ENCODE peak calls at places on chromosomes 12 and 14, in six cellular contexts. Z, U, X, J, D and K are unnamed samples. For H3K4me1, the result is how much of the 10 kb centered on the place peaks cover.

GRCh38 chr14:67251573-67252226 is 10.5 kb downstream of the PALS1 start:
- DNase-seq in D (peak), X (no peak), U (no peak), Z (peak), J (no peak), K (no peak)

GRCh38 chr14:59267046-59267445 is 78.6 kb downstream of the DAAM1 start:
- DNase-seq in X (no peak), D (no peak), J (no peak), Z (no peak), U (no peak), K (no peak)

GRCh38 chr14:64704145-64704742 is at the start of gene PLEKHG3:
- DNase-seq in U (no peak), J (peak), D (peak), X (peak), Z (peak), K (peak)

GRCh38 chr12:53495903-53496751 is 3.1 kb downstream of the MAP3K12 start:
- DNase-seq in J (no peak), U (no peak), Z (peak), D (peak), X (no peak), K (peak)

GRCh38 chr12:42705863-42706262 is 116.3 kb upstream of the PRICKLE1 start:
- DNase-seq in U (no peak), X (peak), J (no peak), Z (peak), D (peak), K (peak)

GRCh38 chr12:6772331-6772695 is at the start of gene LAG3:
- DNase-seq in X (no peak), J (no peak), Z (no peak), D (no peak), U (no peak), K (no peak)

GRCh38 chr12:1517007-1517406 is 77.4 kb downstream of the FBXL14 start:
- DNase-seq in X (no peak), J (no peak), Z (peak), U (no peak), D (peak), K (no peak)

GRCh38 chr12:104385510-104385909 is 71.2 kb upstream of the CHST11 start:
- DNase-seq in X (no peak), D (no peak), U (no peak), J (no peak), Z (no peak), K (no peak)

GRCh38 chr12:102010265-102010994 is 51.4 kb downstream of the WASHC3 start:
- DNase-seq in J (no peak), X (no peak), Z (no peak), U (no peak), D (no peak), K (no peak)

GRCh38 chr14:91225025-91225424 is 19.5 kb downstream of the GPR68 start:
- DNase-seq in Z (no peak), D (no peak), U (no peak), J (no peak), X (no peak), K (no peak)

GRCh38 chr12:54935235-54935951 is 49.2 kb downstream of the TESPA1 start:
- DNase-seq in J (peak), U (no peak), Z (no peak), D (peak), X (no peak), K (no peak)

GRCh38 chr12:130700492-130701401 is 15.4 kb downstream of the RIMBP2 start:
- DNase-seq in Z (no peak), U (no peak), X (peak), D (no peak), J (no peak), K (peak)

GRCh38 chr14:100340454-100340813 is 17.3 kb downstream of the SLC25A47 start:
- DNase-seq in D (no peak), U (no peak), Z (no peak), X (no peak), J (no peak), K (no peak)

GRCh38 chr12:105480162-105480561 is 149.7 kb downstream of the C12orf75 start:
- DNase-seq in Z (peak), X (no peak), J (no peak), U (no peak), D (no peak), K (no peak)

GRCh38 chr14:41925409-41925808 is 318.7 kb downstream of the LRFN5 start:
- DNase-seq in D (peak), U (no peak), J (no peak), X (no peak), Z (peak), K (no peak)

GRCh38 chr14:68685419-68686211 is 107.3 kb downstream of the ZFP36L1 start:
- DNase-seq in X (no peak), U (no peak), D (peak), J (peak), Z (no peak), K (peak)

GRCh38 chr12:124637586-124637985 is 70.2 kb upstream of the NCOR2 start:
- DNase-seq in X (peak), U (no peak), J (no peak), D (no peak), Z (no peak), K (no peak)

GRCh38 chr12:116537149-116537904 is 21.9 kb upstream of the MAP1LC3B2 start:
- DNase-seq in U (no peak), X (no peak), Z (peak), D (no peak), J (no peak), K (no peak)

GRCh38 chr14:51726166-51726899 is 74.6 kb downstream of the FRMD6 start:
- DNase-seq in D (peak), Z (no peak), X (no peak), U (no peak), J (no peak), K (no peak)

GRCh38 chr12:51293693-51294092 is 23.5 kb upstream of the SMAGP start:
- DNase-seq in J (no peak), D (no peak), U (no peak), X (no peak), Z (no peak), K (no peak)

GRCh38 chr14:32400480-32400879 is 71.4 kb downstream of the AKAP6 start:
- DNase-seq in X (no peak), Z (no peak), D (no peak), U (no peak), J (no peak), K (no peak)

GRCh38 chr12:115078988-115079387 is 395.0 kb upstream of the TBX3 start:
- DNase-seq in Z (no peak), J (no peak), X (no peak), U (no peak), D (no peak), K (no peak)

GRCh38 chr14:54881235-54881760 is 21.3 kb downstream of the GCH1 start:
- DNase-seq in U (no peak), J (peak), D (peak), Z (no peak), X (no peak), K (no peak)

DNA sequence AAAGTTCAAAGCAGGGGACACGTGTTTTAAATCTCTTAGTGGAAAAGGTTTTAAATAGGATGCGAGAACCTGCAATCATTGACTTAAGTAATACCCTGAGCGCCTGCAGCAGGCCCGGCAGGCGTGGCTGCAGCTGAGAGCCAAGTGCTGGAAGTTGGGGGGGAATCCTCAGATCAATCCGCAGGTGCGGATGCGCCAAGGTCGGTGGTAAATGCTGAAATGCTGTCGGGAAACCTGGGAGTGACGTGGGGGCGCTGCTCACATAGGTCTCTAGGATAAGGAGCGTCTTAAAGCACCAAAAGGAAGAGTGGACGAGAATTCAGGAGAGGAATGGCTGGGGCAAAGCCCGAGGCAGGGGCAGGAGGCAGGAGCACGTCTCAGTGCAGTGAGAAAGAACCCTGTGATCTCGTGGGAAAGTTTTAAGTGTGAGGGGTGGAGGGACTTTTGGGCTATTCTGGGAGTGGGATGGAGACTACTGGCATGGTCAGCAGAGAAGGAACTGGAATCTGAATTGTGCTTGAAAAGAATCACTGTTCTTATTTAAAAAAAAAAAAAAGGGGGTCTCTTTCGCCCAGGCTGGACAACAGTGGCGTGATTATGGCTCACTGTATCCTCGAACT is 883 bp upstream of the CDCA4 start:
- DNase-seq in X (peak), Z (peak), J (no peak), D (peak), U (no peak), K (no peak)
- H3K4me1 ChIP-seq in X (under half), Z (under half), J (half or more), D (under half), U (under half), K (under half)

GRCh38 chr14:79580908-79581307 is 630.4 kb downstream of the DIO2 start:
- DNase-seq in J (no peak), X (no peak), Z (no peak), D (no peak), U (no peak), K (no peak)

GRCh38 chr14:79583738-79584405 is 627.4 kb downstream of the DIO2 start:
- DNase-seq in Z (no peak), U (no peak), X (no peak), J (no peak), D (peak), K (no peak)

GRCh38 chr14:79580414-79580813 is 630.9 kb downstream of the DIO2 start:
- DNase-seq in U (no peak), Z (no peak), D (no peak), X (no peak), J (no peak), K (no peak)

GRCh38 chr14:79584679-79585078 is 626.6 kb downstream of the DIO2 start:
- DNase-seq in Z (no peak), D (peak), J (no peak), U (no peak), X (no peak), K (no peak)

DNA sequence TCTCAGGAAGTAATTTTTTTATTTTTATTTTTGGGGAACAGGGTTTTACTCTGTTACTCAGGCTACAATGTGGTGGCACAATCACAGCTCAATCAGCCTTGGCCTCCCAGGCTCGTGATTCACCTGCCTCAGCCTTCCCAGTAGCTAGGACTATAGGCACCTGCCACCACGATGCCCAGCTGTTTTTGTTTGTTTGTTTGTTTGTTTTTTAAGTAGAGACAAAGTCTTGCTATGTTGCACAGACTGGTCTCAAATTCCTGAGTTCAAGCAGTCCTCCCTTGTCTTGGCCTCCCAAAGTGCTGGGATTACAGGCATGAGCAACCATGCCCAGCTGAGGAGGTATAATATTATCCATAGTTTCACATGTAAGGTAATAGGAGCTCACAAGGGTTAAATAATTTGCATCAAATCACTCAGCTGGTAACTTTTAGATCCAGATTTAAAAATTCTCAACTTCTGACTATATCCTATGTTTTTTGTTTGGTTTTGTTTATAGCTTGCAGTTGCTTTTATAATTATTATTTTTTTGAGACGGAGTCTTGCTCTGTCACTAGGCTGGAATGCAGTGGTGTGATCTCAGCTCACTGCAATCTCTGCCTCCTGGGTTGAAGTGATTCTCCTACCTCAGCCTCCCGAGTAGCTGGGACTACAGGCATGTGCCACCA is 629.3 kb downstream of the DIO2 start:
- DNase-seq in D (no peak), U (no peak), X (no peak), J (no peak), Z (no peak), K (no peak)
- H3K4me1 ChIP-seq in D (under half), U (under half), X (under half), J (under half), Z (under half), K (under half)

GRCh38 chr14:36271222-36271621 is 49.2 kb downstream of the MBIP start:
- DNase-seq in U (no peak), Z (no peak), D (no peak), J (no peak), X (no peak), K (no peak)
- H3K4me1 ChIP-seq in U (under half), Z (half or more), D (under half), J (under half), X (under half), K (under half)

GRCh38 chr12:108635997-108636808 is 2.5 kb upstream of the SELPLG start:
- DNase-seq in U (no peak), X (no peak), J (no peak), D (no peak), Z (no peak), K (no peak)

GRCh38 chr12:108634225-108634795 is 616 bp upstream of the SELPLG start:
- DNase-seq in U (no peak), X (peak), J (peak), Z (no peak), D (no peak), K (no peak)

GRCh38 chr12:108633081-108633533 is 587 bp downstream of the SELPLG start:
- DNase-seq in U (no peak), Z (no peak), J (no peak), D (no peak), X (no peak), K (peak)

GRCh38 chr12:108635201-108635996 is 1.7 kb upstream of the SELPLG start:
- DNase-seq in D (no peak), X (no peak), J (peak), Z (peak), U (no peak), K (no peak)

GRCh38 chr12:108633534-108634224 is at the start of gene SELPLG:
- DNase-seq in Z (no peak), U (no peak), X (peak), D (no peak), J (peak), K (peak)
- H3K4me1 ChIP-seq in Z (under half), U (under half), X (under half), D (under half), J (half or more), K (half or more)